ENCODE peak calls at places on chromosomes 13 and 19, in five cellular contexts. E, H, X, V and O are unnamed samples.

GRCh38 chr19:18743281-18743825 is 47.8 kb downstream of the COMP start:
- DNase-seq in E (no peak), H (no peak), X (no peak), V (no peak), O (no peak)

GRCh38 chr19:10654610-10655456 is 687 bp downstream of the ILF3 start:
- DNase-seq in E (peak; percentile 91), H (no peak), X (peak; percentile 72), V (peak; percentile 47), O (peak; percentile 29)

GRCh38 chr19:28213476-28214082 is 999.4 kb downstream of the UQCRFS1 start:
- DNase-seq in E (peak; percentile 49), H (no peak), X (no peak), V (no peak), O (peak; percentile 27)

GRCh38 chr13:74322562-74322961 is 188.4 kb upstream of the KLF12 start:
- DNase-seq in E (no peak), H (no peak), X (no peak), V (no peak), O (no peak)

GRCh38 chr19:40592170-40592569 is 9.0 kb upstream of the LTBP4 start:
- DNase-seq in E (peak; percentile 79), H (no peak), X (no peak), V (no peak), O (peak; percentile 84)

GRCh38 chr13:100304241-100304640 is 215.3 kb downstream of the PCCA start:
- DNase-seq in E (peak; percentile 45), H (no peak), X (no peak), V (no peak), O (no peak)

GRCh38 chr19:49524812-49525455 is 2.9 kb upstream of the RCN3 start:
- DNase-seq in E (no peak), H (no peak), X (no peak), V (no peak), O (no peak)

GRCh38 chr19:3160219-3160618 is 18.4 kb upstream of the S1PR4 start:
- DNase-seq in E (no peak), H (no peak), X (no peak), V (no peak), O (no peak)

GRCh38 chr19:1283207-1283916 is 2.3 kb upstream of the EFNA2 start:
- DNase-seq in E (no peak), H (no peak), X (no peak), V (no peak), O (no peak)

GRCh38 chr13:27006519-27007161 is 165.0 kb downstream of the USP12 start:
- DNase-seq in E (peak; percentile 22), H (no peak), X (peak; percentile 28), V (peak; percentile 72), O (no peak)

GRCh38 chr19:2083174-2083854 is 12.8 kb downstream of the MOB3A start:
- DNase-seq in E (no peak), H (no peak), X (no peak), V (no peak), O (peak; percentile 92)

GRCh38 chr19:43469160-43469480 is 3.7 kb upstream of the LYPD3 start:
- DNase-seq in E (no peak), H (no peak), X (no peak), V (no peak), O (peak; percentile 71)

GRCh38 chr19:2578391-2578826 is 102.5 kb downstream of the GADD45B start:
- DNase-seq in E (peak; percentile 81), H (no peak), X (peak; percentile 46), V (peak; percentile 39), O (no peak)

GRCh38 chr19:56142087-56142787 is 1.1 kb downstream of the ZNF444 start:
- DNase-seq in E (no peak), H (no peak), X (no peak), V (no peak), O (no peak)

GRCh38 chr13:52162279-52163101 is 3.1 kb upstream of the NEK3 start:
- DNase-seq in E (peak; percentile 4), H (no peak), X (no peak), V (no peak), O (no peak)

GRCh38 chr13:21590231-21590630 is 13.7 kb downstream of the MICU2 start:
- DNase-seq in E (no peak), H (no peak), X (no peak), V (no peak), O (no peak)

GRCh38 chr19:50252111-50252886 is 48.9 kb downstream of the MYH14 start:
- DNase-seq in E (peak; percentile 65), H (no peak), X (no peak), V (no peak), O (peak; percentile 10)

GRCh38 chr13:59103004-59103768 is 1060.5 kb downstream of the DIAPH3 start:
- DNase-seq in E (no peak), H (no peak), X (no peak), V (no peak), O (no peak)

GRCh38 chr13:92896842-92897241 is 329.8 kb upstream of the GPC6 start:
- DNase-seq in E (peak; percentile 55), H (no peak), X (no peak), V (no peak), O (no peak)

GRCh38 chr19:1481224-1481892 is 2.3 kb upstream of the C19orf25 start:
- DNase-seq in E (no peak), H (no peak), X (no peak), V (no peak), O (no peak)

GRCh38 chr13:21336609-21337008 is 122.5 kb downstream of the ZDHHC20 start:
- DNase-seq in E (no peak), H (no peak), X (no peak), V (no peak), O (no peak)

GRCh38 chr13:39777527-39778061 is 122.1 kb downstream of the COG6 start:
- DNase-seq in E (peak; percentile 73), H (no peak), X (no peak), V (no peak), O (peak; percentile 22)

GRCh38 chr19:35015576-35016351 is 14.5 kb upstream of the SCN1B start:
- DNase-seq in E (no peak), H (no peak), X (no peak), V (no peak), O (no peak)

GRCh38 chr19:2032296-2032941 is 16.9 kb upstream of the BTBD2 start:
- DNase-seq in E (no peak), H (no peak), X (no peak), V (peak; percentile 96), O (no peak)

GRCh38 chr19:13738073-13738472 is 26.2 kb upstream of the MRI1 start:
- DNase-seq in E (no peak), H (no peak), X (no peak), V (no peak), O (no peak)

GRCh38 chr19:11448923-11449554 is 13.6 kb downstream of the PRKCSH start:
- DNase-seq in E (no peak), H (no peak), X (no peak), V (no peak), O (no peak)

GRCh38 chr19:917323-918151 is at the start of gene KISS1R:
- DNase-seq in E (peak; percentile 83), H (peak; percentile 36), X (peak; percentile 99), V (peak; percentile 52), O (no peak)

GRCh38 chr13:49627831-49628652 is at the start of gene ARL11:
- DNase-seq in E (peak; percentile 88), H (peak; percentile 46), X (no peak), V (peak; percentile 54), O (peak; percentile 37)

GRCh38 chr13:111845621-111846351 is 221.2 kb upstream of the SOX1 start:
- DNase-seq in E (peak; percentile 34), H (no peak), X (no peak), V (no peak), O (no peak)

GRCh38 chr19:8494158-8494557 is 8.3 kb downstream of the PRAM1 start:
- DNase-seq in E (no peak), H (no peak), X (no peak), V (no peak), O (peak; percentile 41)